ENCODE peak calls at places on chromosome 1, in four cellular contexts. I, Z, A and H are unnamed samples.

GRCh38 chr1:65584399-65584798 is 163.9 kb downstream of the LEPR start:
- DNase-seq in I (no peak), Z (no peak), A (no peak), H (no peak)

GRCh38 chr1:244154882-244155531 is 103.9 kb downstream of the ZBTB18 start:
- DNase-seq in I (no peak), Z (peak), A (no peak), H (no peak)

GRCh38 chr1:41245659-41246058 is 3.6 kb upstream of the SCMH1 start:
- DNase-seq in I (no peak), Z (no peak), A (no peak), H (no peak)

GRCh38 chr1:27011058-27011764 is 1.4 kb downstream of the TENT5B start:
- DNase-seq in I (peak), Z (peak), A (no peak), H (peak)

GRCh38 chr1:11383553-11384169 is 95.3 kb upstream of the DISP3 start:
- DNase-seq in I (no peak), Z (no peak), A (no peak), H (no peak)

GRCh38 chr1:160058087-160058486 is 11.9 kb downstream of the KCNJ10 start:
- DNase-seq in I (no peak), Z (no peak), A (no peak), H (no peak)

GRCh38 chr1:180027949-180028445 is 73.4 kb downstream of the CEP350 start:
- DNase-seq in I (no peak), Z (no peak), A (no peak), H (no peak)

GRCh38 chr1:234842726-234843641 is 233.0 kb upstream of the IRF2BP2 start:
- DNase-seq in I (no peak), Z (no peak), A (no peak), H (no peak)

GRCh38 chr1:58864654-58865053 is 80.8 kb upstream of the JUN start:
- DNase-seq in I (no peak), Z (no peak), A (no peak), H (no peak)

GRCh38 chr1:172671591-172671990 is 12.7 kb downstream of the FASLG start:
- DNase-seq in I (peak), Z (no peak), A (no peak), H (no peak)
- TF ChIP-seq EP300 in I (no peak), Z (no peak), A (no peak), H (no peak)

DNA sequence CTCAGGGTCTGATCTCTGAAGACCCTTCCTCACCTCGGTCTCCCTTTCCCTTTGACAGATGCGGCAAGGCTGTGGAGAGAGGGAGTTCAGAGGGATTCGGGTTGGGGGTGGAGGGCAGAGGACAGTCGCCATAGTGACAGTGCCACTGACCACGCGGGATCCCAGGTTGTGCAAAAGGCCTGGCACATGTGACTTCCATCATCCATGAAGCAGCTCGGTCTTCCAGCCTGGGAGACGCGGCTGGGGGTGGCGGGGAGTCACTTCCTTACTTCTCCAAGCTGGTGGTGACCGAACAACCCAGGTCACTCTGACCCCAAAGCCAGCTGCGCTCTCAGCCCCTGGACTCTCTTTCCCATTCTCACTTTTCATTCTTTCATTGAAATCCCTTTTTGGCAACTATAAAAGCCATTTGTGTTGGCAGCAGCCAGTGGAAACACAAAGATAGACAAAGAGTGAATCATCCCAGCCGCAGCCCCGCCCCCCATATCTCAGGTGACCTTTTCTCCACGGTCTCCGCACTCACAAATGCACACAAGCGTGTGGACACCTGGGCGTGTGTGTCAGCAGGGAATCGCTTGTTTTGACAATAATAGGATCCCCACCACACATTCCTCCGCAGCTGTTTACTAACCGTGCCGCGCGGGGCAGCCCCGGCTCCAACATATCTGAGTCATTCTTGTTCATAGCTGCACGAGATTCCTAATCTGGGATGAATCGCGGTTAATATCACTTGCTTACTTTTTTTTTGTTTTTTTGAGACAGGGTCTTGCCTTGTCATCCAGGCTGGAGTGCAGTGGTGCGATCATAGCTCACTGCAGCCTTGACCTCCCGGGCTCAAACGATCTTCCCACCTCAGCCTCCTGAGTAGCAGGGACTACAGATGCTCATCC is 68.3 kb downstream of the DHRS3 start:
- DNase-seq in I (peak), Z (peak), A (peak), H (peak)
- TF ChIP-seq POLR2A in I (no peak), Z (no peak), A (no peak), H (no peak)

GRCh38 chr1:37858931-37859506 is 373 bp downstream of the MTF1 start:
- DNase-seq in I (no peak), Z (peak), A (no peak), H (no peak)
- TF ChIP-seq EP300 in I (no peak), Z (no peak), A (no peak), H (no peak)

GRCh38 chr1:44354840-44355581 is at the start of gene ERI3:
- DNase-seq in I (peak), Z (peak), A (peak), H (peak)
- TF ChIP-seq POLR2A in I (peak), Z (peak), A (peak), H (no peak)

GRCh38 chr1:173190101-173190895 is 16.8 kb downstream of the TNFSF4 start:
- DNase-seq in I (peak), Z (peak), A (peak), H (peak)
- TF ChIP-seq EP300 in I (no peak), Z (no peak), A (peak), H (no peak)

DNA sequence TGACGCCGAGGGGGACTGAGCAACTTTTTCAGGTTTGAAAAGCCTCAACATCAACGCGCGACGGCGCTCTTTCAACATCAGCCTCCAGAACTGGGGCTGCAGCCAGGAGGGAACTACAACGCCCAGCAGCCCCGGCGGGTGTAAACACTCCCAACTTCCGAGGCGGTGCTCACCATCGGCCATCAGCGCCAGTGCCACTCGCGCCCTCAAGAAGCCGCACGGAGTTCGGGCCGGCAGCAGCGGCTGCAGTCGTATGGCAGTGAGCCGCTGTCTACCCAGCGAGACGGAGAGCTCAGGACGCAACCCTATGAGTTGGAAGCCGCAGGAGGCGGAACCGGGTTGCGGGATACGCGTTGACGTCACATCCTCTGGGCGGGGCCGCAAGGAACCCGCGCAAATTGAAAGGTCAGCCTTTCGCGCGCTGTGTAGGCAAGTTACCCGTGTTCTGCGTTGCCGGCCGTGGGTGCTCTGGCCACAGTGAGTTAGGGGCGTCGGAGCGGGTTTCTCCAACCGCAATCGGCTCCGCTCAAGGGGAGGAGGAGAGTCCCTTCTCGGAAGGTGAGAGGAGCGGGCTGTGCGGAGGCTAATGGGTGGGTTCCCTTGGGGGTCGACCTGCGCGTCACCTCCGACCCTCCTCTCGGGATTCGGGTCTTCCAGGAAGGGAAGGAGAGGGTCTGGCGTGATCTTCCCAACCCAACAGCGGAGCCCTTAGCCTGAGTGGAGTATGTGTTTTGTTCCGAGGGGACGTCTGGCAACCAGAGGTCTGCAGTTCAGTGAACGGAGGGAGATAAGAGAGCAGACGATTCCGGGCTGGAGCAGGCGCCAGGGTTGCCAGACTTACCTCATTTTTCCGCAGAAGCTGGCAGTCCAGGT is at the start of gene EXO1:
- DNase-seq in I (peak), Z (peak), A (peak), H (peak)
- TF ChIP-seq POLR2A in I (peak), Z (peak), A (no peak), H (no peak)